ENCODE peak calls at places on chromosomes 16 and 17, in seven cellular contexts. N, B, G, D, X, A and Y are unnamed samples.

GRCh38 chr16:63690267-63690666 is 1431.6 kb downstream of the CDH11 start:
- DNase-seq in B (no peak), N (no peak), G (no peak), D (no peak), A (no peak), X (no peak), Y (no peak)

GRCh38 chr17:8131844-8132441 is 8.0 kb upstream of the HES7 start:
- DNase-seq in G (no peak), D (no peak), X (no peak), B (no peak), A (no peak), N (no peak), Y (no peak)

GRCh38 chr17:27488263-27488662 is 32.0 kb downstream of the KSR1 start:
- DNase-seq in B (no peak), D (no peak), A (no peak), X (no peak), N (no peak), G (no peak), Y (peak; percentile 64)

GRCh38 chr17:6471531-6472465 is 27.5 kb downstream of the PIMREG start:
- DNase-seq in B (no peak), D (peak; percentile 61), A (no peak), N (peak; percentile 50), G (peak; percentile 62), X (no peak), Y (peak; percentile 64)

GRCh38 chr17:8839410-8839935 is 28.0 kb downstream of the PIK3R6 start:
- DNase-seq in N (no peak), X (no peak), D (no peak), G (no peak), A (no peak), B (no peak), Y (no peak)

GRCh38 chr17:4696432-4696796 is 7.5 kb downstream of the PELP1 start:
- DNase-seq in B (no peak), A (no peak), N (no peak), G (no peak), X (no peak), D (no peak), Y (no peak)

GRCh38 chr17:35738519-35739133 is 7.2 kb downstream of the RASL10B start:
- DNase-seq in A (no peak), D (no peak), N (no peak), X (no peak), G (no peak), B (no peak), Y (no peak)

GRCh38 chr16:9042943-9043680 is 48.3 kb upstream of the HAPSTR1 start:
- DNase-seq in N (peak; percentile 82), D (peak; percentile 86), B (no peak), A (no peak), G (no peak), X (no peak), Y (peak; percentile 59)

GRCh38 chr17:45282683-45283644 is 21.1 kb upstream of the SPATA32 start:
- DNase-seq in D (peak; percentile 88), X (peak; percentile 32), G (no peak), N (peak; percentile 42), B (peak; percentile 73), A (no peak), Y (no peak)

GRCh38 chr16:75758215-75758614 is 31.9 kb upstream of the CPHXL start:
- DNase-seq in G (no peak), D (peak; percentile 19), X (no peak), N (peak; percentile 32), B (no peak), A (no peak), Y (peak; percentile 49)

GRCh38 chr17:78557598-78558039 is 19.6 kb downstream of the DNAH17 start:
- DNase-seq in X (no peak), G (peak; percentile 51), D (peak; percentile 60), N (peak; percentile 79), A (no peak), B (no peak), Y (peak; percentile 48)

GRCh38 chr16:4500283-4500682 is 24.1 kb downstream of the HMOX2 start:
- DNase-seq in G (peak; percentile 67), B (no peak), N (peak; percentile 81), D (peak; percentile 88), X (peak; percentile 47), A (no peak), Y (peak; percentile 89)

GRCh38 chr16:24935336-24935735 is 79.8 kb downstream of the ARHGAP17 start:
- DNase-seq in G (no peak), A (no peak), D (no peak), N (no peak), X (no peak), B (no peak), Y (no peak)
- TF ChIP-seq CTCF in G (no peak), A (no peak), D (no peak), N (no peak), X (no peak), B (no peak), Y (no peak)

DNA sequence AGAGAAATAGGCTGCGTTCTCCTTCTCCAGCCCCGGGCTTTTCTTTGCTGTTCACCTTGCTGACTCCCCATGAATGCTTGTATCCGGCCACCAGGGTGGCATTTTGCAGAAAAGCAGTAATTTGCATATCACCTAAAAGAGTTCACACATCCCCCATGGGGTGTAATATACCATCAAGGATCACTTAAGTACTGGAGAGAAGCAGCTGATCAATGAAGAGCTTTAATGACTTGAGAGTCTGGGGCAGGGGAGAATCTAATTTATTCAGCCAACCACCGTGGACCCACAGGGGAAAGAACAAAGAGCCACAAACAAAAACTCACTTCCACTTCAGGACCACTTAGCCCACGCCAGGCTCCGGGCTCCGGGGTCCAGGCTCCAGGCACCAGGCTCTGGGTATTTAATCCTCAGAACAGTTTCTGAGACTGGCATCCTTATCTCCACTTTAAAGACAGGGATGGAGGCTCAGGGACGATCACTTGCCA is 33.9 kb upstream of the SEC14L1 start:
- DNase-seq in B (no peak), X (no peak), G (no peak), N (no peak), D (no peak), A (no peak), Y (no peak)
- H3K4me3 ChIP-seq in B (no peak overlapping the region), X (no peak overlapping the region), G (no peak overlapping the region), N (no peak overlapping the region), D (no peak overlapping the region), A (no peak overlapping the region), Y (no peak overlapping the region)

DNA sequence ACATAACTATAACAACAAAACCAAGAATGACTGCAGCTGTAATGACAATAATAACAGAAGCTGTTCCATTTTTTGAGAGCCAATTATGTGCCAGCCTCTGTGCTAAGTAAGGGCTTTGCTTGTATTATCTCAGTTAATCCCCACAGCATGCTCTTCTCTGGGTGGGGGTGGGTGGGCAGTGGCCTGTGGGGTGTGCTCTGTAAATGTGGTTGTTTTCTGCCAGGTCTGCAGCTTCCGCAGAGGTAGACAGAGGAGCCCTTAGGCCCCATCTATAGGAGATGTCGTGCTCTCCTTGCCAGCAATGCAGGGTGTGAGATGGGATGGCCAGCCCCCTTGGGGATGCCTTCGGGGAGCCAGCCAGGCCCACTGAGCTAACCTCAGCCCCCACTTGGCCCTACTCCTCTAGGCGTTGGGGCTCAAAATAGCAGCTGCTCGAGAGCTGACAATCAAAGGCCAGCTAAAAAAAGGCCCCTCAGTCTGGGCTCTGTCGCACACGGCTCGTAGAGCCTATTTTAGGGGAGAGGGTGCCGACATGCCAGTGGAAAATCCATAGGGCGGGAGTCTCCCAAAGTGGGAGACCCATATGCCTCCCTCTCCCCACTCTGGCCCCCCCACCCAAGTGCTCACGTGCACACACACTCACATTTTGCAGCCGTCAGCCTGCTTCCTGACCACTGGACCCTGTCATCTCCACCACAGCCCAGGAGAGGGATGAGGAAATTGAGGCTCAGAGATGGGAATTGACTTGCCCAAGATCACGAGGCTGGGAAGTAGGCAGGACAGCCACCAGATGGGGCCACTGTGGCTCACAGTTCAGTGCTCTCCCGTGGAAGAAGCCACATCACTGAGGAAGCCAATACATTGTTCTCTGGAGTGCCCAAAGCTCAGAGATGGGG is 15.8 kb downstream of the CDH16 start:
- DNase-seq in A (no peak), N (no peak), G (no peak), D (no peak), B (peak; percentile 87), X (peak; percentile 93), Y (no peak)
- TF ChIP-seq CTCF in A (no peak), N (no peak), G (no peak), D (peak; percentile 3), B (peak; percentile 4), X (no peak), Y (no peak)

DNA sequence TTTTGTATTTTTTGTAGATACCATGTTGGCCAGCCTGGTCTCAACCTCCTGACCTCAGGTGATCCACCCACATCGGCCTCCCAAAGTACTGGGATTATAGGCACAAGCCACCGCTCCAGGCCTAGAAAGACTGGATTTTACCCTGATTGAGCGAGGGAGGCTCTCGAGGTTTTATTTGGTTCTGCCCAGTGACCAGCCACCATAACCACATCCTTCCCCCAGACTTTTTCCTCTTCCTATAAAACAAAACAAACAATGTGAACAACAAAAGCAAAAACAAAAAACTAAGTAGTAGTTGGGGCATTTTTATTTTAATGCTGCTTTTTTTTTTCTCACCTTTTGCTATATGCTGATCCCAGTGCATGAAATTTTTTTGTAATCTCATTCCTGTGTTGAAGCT is 509.6 kb downstream of the MAF start:
- DNase-seq in G (no peak), N (no peak), X (no peak), A (no peak), B (no peak), D (no peak), Y (no peak)
- H3K4me3 ChIP-seq in G (no peak overlapping the region), N (no peak overlapping the region), X (no peak overlapping the region), A (no peak overlapping the region), B (no peak overlapping the region), D (no peak overlapping the region), Y (no peak overlapping the region)

DNA sequence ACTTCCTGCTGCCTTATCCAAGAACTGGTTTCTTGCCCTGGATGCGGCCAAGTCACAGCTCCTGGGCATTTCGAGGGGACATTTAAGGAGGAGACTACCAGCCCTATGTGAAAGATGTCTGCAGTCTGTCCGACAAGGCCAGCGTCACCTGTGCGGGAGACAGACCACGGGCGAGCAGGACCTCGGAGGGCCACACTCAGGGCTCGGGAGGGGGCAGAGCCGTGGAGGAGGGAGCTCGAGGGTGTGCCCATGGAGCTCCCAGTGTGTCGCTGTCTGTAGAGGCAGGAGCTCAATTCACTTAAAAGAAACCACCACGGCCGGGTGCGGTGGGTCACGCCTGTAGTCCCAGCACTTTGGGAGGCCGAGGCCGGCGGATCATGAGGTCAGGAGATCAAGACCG is 33.3 kb downstream of the CBFA2T3 start:
- DNase-seq in X (no peak), N (no peak), D (no peak), A (no peak), B (no peak), G (no peak), Y (no peak)
- TF ChIP-seq CTCF in X (no peak), N (no peak), D (no peak), A (no peak), B (no peak), G (no peak), Y (no peak)